ENCODE peak calls at places on chromosomes 11 and 22, in ten cellular contexts. L, V, H, S, T, A, C, U, K and Z are unnamed samples.

GRCh38 chr22:29871684-29872083 is 11.3 kb upstream of the MTMR3 start:
- DNase-seq in S (no peak), L (no peak), C (no peak), A (peak), T (no peak), K (peak), U (no peak), H (peak), V (no peak), Z (no peak)

GRCh38 chr11:20373568-20374209 is 10.2 kb downstream of the HTATIP2 start:
- DNase-seq in H (no peak), U (no peak), C (no peak), K (no peak), A (no peak), S (no peak), T (no peak), V (no peak), L (no peak), Z (no peak)

GRCh38 chr11:3796796-3797328 is 492 bp downstream of the NUP98 start:
- DNase-seq in L (no peak), U (no peak), T (no peak), C (no peak), S (no peak), A (no peak), K (no peak), V (no peak), H (no peak), Z (no peak)

GRCh38 chr11:16925495-16926065 is 88.6 kb downstream of the PLEKHA7 start:
- DNase-seq in S (no peak), K (peak), H (peak), T (peak), A (peak), V (peak), C (no peak), U (no peak), L (peak), Z (peak)

GRCh38 chr11:69361466-69361865 is 67.5 kb downstream of the MYEOV start:
- DNase-seq in C (no peak), L (no peak), T (no peak), A (no peak), U (no peak), K (no peak), H (no peak), S (peak), V (no peak), Z (no peak)

GRCh38 chr22:25853078-25853477 is 111.1 kb downstream of the MYO18B start:
- DNase-seq in V (peak), H (no peak), S (no peak), T (no peak), C (no peak), A (no peak), L (no peak), U (no peak), K (no peak), Z (no peak)

GRCh38 chr11:45794169-45794568 is 10.8 kb upstream of the SLC35C1 start:
- DNase-seq in C (no peak), S (peak), T (no peak), H (no peak), K (no peak), A (no peak), L (no peak), V (no peak), U (no peak), Z (no peak)

GRCh38 chr11:8605956-8606355 is 11.9 kb upstream of the STK33 start:
- DNase-seq in L (no peak), T (no peak), U (peak), V (peak), A (no peak), S (no peak), H (no peak), K (no peak), C (no peak), Z (no peak)

GRCh38 chr22:41875531-41876242 is 39.2 kb downstream of the SHISA8 start:
- DNase-seq in L (peak), S (no peak), V (no peak), K (no peak), T (no peak), H (no peak), A (no peak), U (no peak), C (no peak), Z (no peak)

GRCh38 chr11:14454861-14455632 is 44.6 kb downstream of the COPB1 start:
- DNase-seq in V (peak), U (peak), L (no peak), S (no peak), H (peak), A (peak), K (no peak), C (no peak), T (peak), Z (no peak)
- TF ChIP-seq CTCF in V (peak), U (peak), L (peak), S (no peak), H (peak), A (peak), K (peak), C (peak), T (peak), Z (peak)

GRCh38 chr22:42880815-42881214 is 23.7 kb upstream of the ARFGAP3 start:
- DNase-seq in A (no peak), U (no peak), C (no peak), S (no peak), L (no peak), H (no peak), K (no peak), V (no peak), T (no peak), Z (no peak)
- TF ChIP-seq CTCF in A (peak), U (no peak), C (peak), S (no peak), L (peak), H (no peak), K (no peak), V (no peak), T (peak), Z (no peak)

GRCh38 chr11:113377606-113378005 is 10.0 kb upstream of the ANKK1 start:
- DNase-seq in T (no peak), A (no peak), S (no peak), L (no peak), U (peak), H (no peak), V (peak), K (no peak), C (no peak), Z (no peak)
- TF ChIP-seq CTCF in T (no peak), A (no peak), S (no peak), L (no peak), U (no peak), H (no peak), V (no peak), K (no peak), C (no peak), Z (no peak)

DNA sequence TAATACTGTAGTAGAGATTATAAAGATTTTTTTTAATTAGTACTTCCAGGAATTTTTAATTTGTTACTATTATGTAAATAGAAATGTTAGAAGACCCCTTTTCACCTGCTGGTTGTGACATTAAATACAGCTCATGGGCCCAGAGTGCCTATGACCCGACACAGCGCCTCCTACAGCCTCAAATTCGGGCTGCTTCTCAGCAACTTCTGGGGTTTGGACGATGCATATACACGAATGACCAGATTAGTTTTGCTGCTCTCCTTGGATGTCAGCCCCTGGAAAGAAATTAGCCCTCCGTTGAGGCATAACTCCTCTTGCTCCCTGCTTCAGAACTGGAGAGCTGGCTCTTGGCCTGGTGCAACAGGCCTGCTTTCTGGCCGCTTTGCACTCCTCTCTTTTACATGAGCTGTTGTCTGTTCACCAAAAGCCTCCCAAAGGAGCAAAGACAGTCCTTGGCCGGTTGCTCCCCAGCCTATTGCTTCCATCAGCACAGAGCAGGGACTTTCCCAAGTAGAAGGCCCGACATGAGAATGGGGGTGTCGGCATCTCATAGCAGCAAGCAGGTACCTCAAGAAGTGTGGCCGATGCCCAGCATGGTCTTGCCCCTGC is 3.3 kb downstream of the TECTA start:
- DNase-seq in V (no peak), K (no peak), A (no peak), C (no peak), U (no peak), L (no peak), T (no peak), H (no peak), S (no peak), Z (peak)
- TF ChIP-seq CTCF in V (no peak), K (no peak), A (peak), C (peak), U (peak), L (peak), T (no peak), H (no peak), S (no peak), Z (peak)

DNA sequence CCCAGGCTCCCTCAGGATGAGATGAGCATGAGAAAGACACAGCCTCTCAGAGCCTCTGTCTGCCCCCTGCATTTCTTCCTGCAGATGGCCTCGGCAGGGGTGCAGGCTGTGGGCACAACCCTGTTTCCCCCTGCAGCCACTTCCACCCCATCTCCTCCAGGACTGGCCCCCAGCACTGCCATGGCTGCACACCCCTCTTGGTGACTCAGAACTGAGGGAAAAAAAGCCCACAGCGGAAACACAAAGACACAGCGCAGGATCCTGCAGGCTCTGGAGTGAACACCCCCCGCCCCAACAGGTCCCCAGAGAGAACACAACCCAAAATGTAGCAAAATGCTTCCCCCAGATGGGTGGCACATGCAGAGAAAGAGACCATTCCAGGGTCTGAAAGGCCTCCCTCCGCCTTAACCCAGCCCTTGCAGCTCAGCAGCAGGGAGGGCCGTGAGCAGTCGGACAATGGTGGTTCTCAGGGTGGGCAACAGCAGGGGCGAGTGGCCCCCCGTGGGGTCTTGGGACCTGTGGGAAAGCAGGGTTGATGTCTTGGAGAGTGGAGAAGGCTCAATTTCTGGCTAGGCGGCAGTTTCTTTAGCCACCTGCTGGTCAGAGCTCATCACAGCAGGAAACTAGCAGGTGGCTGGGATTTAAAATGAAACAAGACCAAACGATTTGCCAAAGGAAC is 8.0 kb downstream of the TUBGCP6 start:
- DNase-seq in H (no peak), L (peak), C (no peak), K (peak), S (no peak), A (peak), U (peak), T (no peak), V (no peak), Z (no peak)
- TF ChIP-seq CTCF in H (peak), L (peak), C (peak), K (peak), S (no peak), A (peak), U (peak), T (peak), V (peak), Z (peak)

GRCh38 chr22:50547231-50547851 is 1.6 kb downstream of the KLHDC7B start:
- DNase-seq in S (no peak), C (no peak), T (peak), K (no peak), V (no peak), U (no peak), L (no peak), A (no peak), H (no peak), Z (no peak)

GRCh38 chr22:50548913-50549790 is 3.5 kb downstream of the KLHDC7B start:
- DNase-seq in U (no peak), V (no peak), S (no peak), A (no peak), H (no peak), K (no peak), T (peak), L (no peak), C (no peak), Z (no peak)

GRCh38 chr22:50550395-50550794 is 4.7 kb downstream of the KLHDC7B start:
- DNase-seq in V (no peak), A (no peak), T (no peak), H (no peak), U (no peak), K (no peak), C (no peak), L (no peak), S (no peak), Z (no peak)

GRCh38 chr22:50546326-50547230 is 879 bp downstream of the KLHDC7B start:
- DNase-seq in U (no peak), T (peak), L (no peak), A (no peak), V (no peak), S (no peak), C (no peak), K (no peak), H (no peak), Z (no peak)

GRCh38 chr22:50548046-50548912 is 2.6 kb downstream of the KLHDC7B start:
- DNase-seq in V (no peak), S (no peak), U (no peak), C (no peak), A (no peak), L (no peak), H (no peak), K (no peak), T (peak), Z (peak)
- TF ChIP-seq CTCF in V (no peak), S (no peak), U (no peak), C (no peak), A (no peak), L (no peak), H (no peak), K (no peak), T (peak), Z (no peak)

DNA sequence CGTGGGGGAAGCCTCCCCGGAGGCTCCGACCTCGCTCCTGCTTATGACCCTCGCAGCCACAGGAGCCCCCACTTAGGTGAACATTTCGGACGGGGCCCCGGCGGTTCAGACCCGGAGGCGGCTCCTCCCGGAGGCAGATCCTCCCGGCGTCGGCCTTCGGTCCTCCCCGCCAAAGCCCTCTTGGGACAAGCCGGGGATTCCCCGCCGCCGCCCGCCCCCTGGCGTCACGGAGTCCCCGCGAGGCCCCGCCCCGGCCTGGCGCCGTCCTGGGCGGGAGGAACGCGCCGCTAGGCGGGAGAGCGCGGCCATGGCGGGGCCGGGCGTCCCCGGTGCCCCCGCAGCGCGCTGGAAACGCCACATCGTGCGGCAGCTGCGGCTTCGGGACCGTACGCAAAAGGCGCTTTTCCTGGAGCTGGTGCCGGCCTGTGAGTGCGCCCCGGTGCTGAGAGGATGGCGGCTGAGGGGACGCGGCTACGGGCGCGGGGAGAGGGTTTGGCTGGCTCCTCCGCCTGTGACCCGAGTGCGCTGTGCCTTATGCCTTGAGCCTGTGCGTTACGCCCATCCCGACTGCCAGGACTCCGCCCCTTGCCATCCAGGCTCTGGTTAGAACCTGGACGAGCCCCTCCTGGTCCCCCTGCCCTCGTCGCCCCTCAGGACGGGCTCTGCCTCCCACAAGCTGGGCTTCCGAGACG is at the start of gene ATG16L2:
- DNase-seq in S (peak), K (peak), T (peak), L (peak), A (peak), U (peak), C (no peak), V (peak), H (peak), Z (peak)
- TF ChIP-seq CTCF in S (no peak), K (no peak), T (peak), L (peak), A (no peak), U (no peak), C (no peak), V (no peak), H (peak), Z (peak)

DNA sequence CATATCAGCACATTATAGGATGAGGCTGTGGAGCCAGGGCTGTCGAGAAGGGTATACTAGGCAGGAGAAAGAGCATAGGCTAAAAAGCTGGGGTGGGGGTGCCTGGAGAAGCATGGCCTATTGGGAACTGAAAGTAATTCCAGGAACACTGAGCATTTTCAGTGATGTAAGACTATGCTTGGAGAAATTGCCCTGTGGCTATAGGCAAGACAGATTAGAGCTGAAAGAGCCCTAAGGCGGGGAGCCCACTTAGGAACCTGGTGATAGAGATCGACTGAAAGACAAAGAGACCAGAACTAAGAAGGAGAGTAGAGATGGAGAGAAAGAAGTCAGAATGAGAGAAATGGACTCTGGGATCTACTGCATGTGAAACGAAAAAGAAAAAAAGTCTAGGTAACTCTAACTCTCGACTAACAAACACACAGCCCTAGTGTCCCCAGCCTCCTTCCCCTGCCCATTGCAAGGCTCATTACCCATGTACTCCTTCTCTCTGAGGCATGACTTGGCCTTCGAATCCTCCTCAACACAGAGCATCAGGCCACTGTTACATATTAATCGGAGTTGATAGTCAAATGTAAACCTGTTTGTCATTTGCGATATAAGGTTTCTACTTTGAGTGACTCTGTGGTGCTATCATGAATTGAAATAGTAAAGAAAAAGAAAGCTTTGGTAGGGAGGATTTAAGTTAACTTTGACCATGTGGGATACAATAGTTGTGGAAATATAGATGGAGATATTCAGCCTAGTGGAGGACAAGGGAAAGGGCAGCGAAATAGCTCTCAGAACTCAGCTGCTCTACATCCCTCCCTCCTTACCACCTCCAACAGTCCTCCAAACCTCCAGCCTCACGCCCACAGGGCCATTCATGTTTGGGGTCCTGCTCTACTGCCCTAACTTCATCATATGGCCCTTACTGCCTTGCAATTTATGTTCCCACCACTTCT is 52.3 kb upstream of the BMAL1 start:
- DNase-seq in T (no peak), S (no peak), V (no peak), L (no peak), A (no peak), U (no peak), C (no peak), H (no peak), K (no peak), Z (no peak)
- TF ChIP-seq CTCF in T (no peak), S (no peak), V (no peak), L (no peak), A (no peak), U (no peak), C (no peak), H (no peak), K (no peak), Z (no peak)

GRCh38 chr11:59401262-59401552 is 25.0 kb downstream of the OR5A2 start:
- DNase-seq in V (no peak), S (no peak), L (no peak), H (no peak), K (no peak), A (no peak), U (no peak), T (no peak), C (no peak), Z (no peak)
- TF ChIP-seq CTCF in V (no peak), S (no peak), L (no peak), H (no peak), K (no peak), A (no peak), U (no peak), T (no peak), C (no peak), Z (no peak)